ENCODE peak calls at places on chromosomes 11 and 22, in eight cellular contexts. One of them, this sample, is unnamed.
A peak's percentile ranks its signal among the peaks of the same experiment; 100 is the strongest.

GRCh38 chr11:126328001-126328390 is 24.1 kb downstream of the DCPS start:
- DNase-seq in A549: no peak
- DNase-seq in cardiac muscle cell: no peak
- DNase-seq in Panc1: no peak
- DNase-seq in body of pancreas: no peak
- DNase-seq in HAP-1: no peak
- DNase-seq in GM23248: no peak
- DNase-seq in adrenal gland: no peak
- DNase-seq in this sample: no peak

GRCh38 chr22:30822216-30823014 is 127.7 kb downstream of the OSBP2 start:
- DNase-seq in A549: no peak
- DNase-seq in cardiac muscle cell: no peak
- DNase-seq in Panc1: no peak
- DNase-seq in body of pancreas: no peak
- DNase-seq in HAP-1: no peak
- DNase-seq in GM23248: peak; percentile 54
- DNase-seq in adrenal gland: no peak
- DNase-seq in this sample: no peak

GRCh38 chr22:33807465-33807864 is 112.8 kb downstream of the LARGE1 start:
- DNase-seq in A549: no peak
- DNase-seq in cardiac muscle cell: peak; percentile 19
- DNase-seq in Panc1: no peak
- DNase-seq in body of pancreas: no peak
- DNase-seq in HAP-1: no peak
- DNase-seq in GM23248: peak; percentile 80
- DNase-seq in adrenal gland: no peak
- DNase-seq in this sample: no peak

GRCh38 chr22:38782402-38783094 is 11.4 kb downstream of the DNAL4 start:
- DNase-seq in A549: no peak
- DNase-seq in cardiac muscle cell: peak; percentile 85
- DNase-seq in Panc1: no peak
- DNase-seq in body of pancreas: no peak
- DNase-seq in HAP-1: peak; percentile 37
- DNase-seq in GM23248: peak; percentile 84
- DNase-seq in adrenal gland: no peak
- DNase-seq in this sample: peak; percentile 66

GRCh38 chr11:67448220-67448609 is 4.3 kb downstream of the GPR152 start:
- DNase-seq in A549: no peak
- DNase-seq in cardiac muscle cell: no peak
- DNase-seq in Panc1: no peak
- DNase-seq in body of pancreas: no peak
- DNase-seq in HAP-1: no peak
- DNase-seq in GM23248: no peak
- DNase-seq in adrenal gland: no peak
- DNase-seq in this sample: no peak

GRCh38 chr11:8019671-8020597 is 32.8 kb downstream of the EIF3F start:
- DNase-seq in A549: no peak
- DNase-seq in cardiac muscle cell: peak; percentile 50
- DNase-seq in Panc1: no peak
- DNase-seq in body of pancreas: no peak
- DNase-seq in HAP-1: peak; percentile 33
- DNase-seq in GM23248: peak; percentile 91
- DNase-seq in adrenal gland: peak; percentile 47
- DNase-seq in this sample: peak; percentile 34

GRCh38 chr22:49979587-49980264 is 19.2 kb downstream of the PIM3 start:
- DNase-seq in A549: peak; percentile 58
- DNase-seq in cardiac muscle cell: peak; percentile 60
- DNase-seq in Panc1: no peak
- DNase-seq in body of pancreas: no peak
- DNase-seq in HAP-1: peak; percentile 77
- DNase-seq in GM23248: peak; percentile 59
- DNase-seq in adrenal gland: no peak
- DNase-seq in this sample: no peak

GRCh38 chr22:25176175-25176574 is 23.5 kb upstream of the CRYBB3 start:
- DNase-seq in A549: no peak
- DNase-seq in cardiac muscle cell: no peak
- DNase-seq in Panc1: no peak
- DNase-seq in body of pancreas: no peak
- DNase-seq in HAP-1: no peak
- DNase-seq in GM23248: no peak
- DNase-seq in adrenal gland: peak; percentile 45
- DNase-seq in this sample: peak; percentile 88

GRCh38 chr22:21694394-21694793 is 28.6 kb downstream of the PPIL2 start:
- DNase-seq in A549: no peak
- DNase-seq in cardiac muscle cell: no peak
- DNase-seq in Panc1: no peak
- DNase-seq in body of pancreas: no peak
- DNase-seq in HAP-1: no peak
- DNase-seq in GM23248: no peak
- DNase-seq in adrenal gland: no peak
- DNase-seq in this sample: no peak

GRCh38 chr11:118434553-118435232 is 1.6 kb upstream of the KMT2A start:
- DNase-seq in A549: no peak
- DNase-seq in cardiac muscle cell: peak; percentile 35
- DNase-seq in Panc1: no peak
- DNase-seq in body of pancreas: peak; percentile 30
- DNase-seq in HAP-1: no peak
- DNase-seq in GM23248: peak; percentile 73
- DNase-seq in adrenal gland: peak; percentile 47
- DNase-seq in this sample: peak; percentile 31

GRCh38 chr11:86809561-86809960 is 9.2 kb downstream of the PRSS23 start:
- DNase-seq in A549: no peak
- DNase-seq in cardiac muscle cell: no peak
- DNase-seq in Panc1: no peak
- DNase-seq in body of pancreas: no peak
- DNase-seq in HAP-1: no peak
- DNase-seq in GM23248: no peak
- DNase-seq in adrenal gland: no peak
- DNase-seq in this sample: no peak

GRCh38 chr22:27491888-27492287 is 309.7 kb downstream of the MN1 start:
- DNase-seq in A549: no peak
- DNase-seq in cardiac muscle cell: no peak
- DNase-seq in Panc1: no peak
- DNase-seq in body of pancreas: no peak
- DNase-seq in HAP-1: no peak
- DNase-seq in GM23248: no peak
- DNase-seq in adrenal gland: no peak
- DNase-seq in this sample: no peak

GRCh38 chr22:43796567-43796966 is 15.5 kb downstream of the EFCAB6 start:
- DNase-seq in A549: peak; percentile 36
- DNase-seq in cardiac muscle cell: peak; percentile 78
- DNase-seq in Panc1: peak; percentile 8
- DNase-seq in body of pancreas: no peak
- DNase-seq in HAP-1: no peak
- DNase-seq in GM23248: peak; percentile 62
- DNase-seq in adrenal gland: no peak
- DNase-seq in this sample: peak; percentile 20

GRCh38 chr11:108137212-108137611 is 15.8 kb downstream of the ACAT1 start:
- DNase-seq in A549: no peak
- DNase-seq in cardiac muscle cell: no peak
- DNase-seq in Panc1: no peak
- DNase-seq in body of pancreas: no peak
- DNase-seq in HAP-1: no peak
- DNase-seq in GM23248: no peak
- DNase-seq in adrenal gland: no peak
- DNase-seq in this sample: no peak

GRCh38 chr11:27717801-27718229 is 17.6 kb upstream of the BDNF start:
- DNase-seq in A549: peak; percentile 39
- DNase-seq in cardiac muscle cell: peak; percentile 36
- DNase-seq in Panc1: no peak
- DNase-seq in body of pancreas: no peak
- DNase-seq in HAP-1: no peak
- DNase-seq in GM23248: peak; percentile 49
- DNase-seq in adrenal gland: no peak
- DNase-seq in this sample: no peak
- H3K4me3 ChIP-seq in A549: peak overlapping the region; percentile 88
- H3K4me3 ChIP-seq in cardiac muscle cell: peak overlapping the region; percentile 37
- H3K4me3 ChIP-seq in Panc1: peak overlapping the region; percentile 66
- H3K4me3 ChIP-seq in body of pancreas: no peak overlapping the region
- H3K4me3 ChIP-seq in HAP-1: no peak overlapping the region
- H3K4me3 ChIP-seq in GM23248: peak overlapping the region; percentile 85
- H3K4me3 ChIP-seq in adrenal gland: peak overlapping the region; percentile 57
- H3K4me3 ChIP-seq in this sample: no peak overlapping the region

DNA sequence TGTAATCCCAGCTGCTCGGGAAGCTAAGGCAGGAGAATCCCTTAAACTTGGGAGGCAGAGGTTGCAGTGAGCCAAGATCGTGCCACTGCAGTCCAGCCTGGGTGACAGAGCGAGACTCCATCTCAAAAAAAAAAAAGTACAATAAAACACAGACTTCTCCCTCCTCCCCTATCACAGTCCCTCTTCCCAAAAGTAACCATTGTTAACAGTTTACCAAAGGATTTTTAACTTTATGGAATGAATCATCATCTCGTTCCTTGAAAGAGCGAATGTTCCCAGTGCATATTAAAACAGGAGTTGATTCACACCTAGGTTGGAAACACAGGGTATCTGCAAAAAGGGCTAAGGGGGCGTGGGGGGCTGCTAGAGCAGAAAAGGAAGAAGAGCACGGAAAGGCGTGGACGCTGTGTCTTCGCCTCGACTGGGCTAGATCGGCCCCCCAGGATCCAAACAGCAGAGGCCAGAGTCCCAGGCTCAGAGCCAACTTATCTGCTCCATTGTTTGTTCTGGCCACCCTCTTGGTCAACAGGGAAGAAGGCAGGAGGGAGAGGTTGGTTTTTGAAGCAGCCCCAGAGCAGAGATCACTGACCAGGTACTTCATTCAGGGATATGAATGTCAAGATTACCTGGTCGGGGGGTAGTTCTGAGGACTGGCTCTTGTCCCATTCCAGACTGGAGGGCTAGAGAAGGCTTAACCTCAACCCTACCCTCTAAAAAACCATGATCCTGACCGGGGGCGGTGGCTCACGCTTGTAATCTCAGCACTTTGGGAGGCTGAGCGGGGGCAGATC is 2.1 kb upstream of the AHNAK start:
- DNase-seq in A549: peak; percentile 56
- DNase-seq in cardiac muscle cell: peak; percentile 71
- DNase-seq in Panc1: no peak
- DNase-seq in body of pancreas: peak; percentile 63
- DNase-seq in HAP-1: no peak
- DNase-seq in GM23248: no peak
- DNase-seq in adrenal gland: no peak
- DNase-seq in this sample: no peak
- H3K4me1 ChIP-seq in A549: peaks cover 57% of the 10 kb centered on the region
- H3K4me1 ChIP-seq in cardiac muscle cell: peaks cover 43% of the 10 kb centered on the region
- H3K4me1 ChIP-seq in Panc1: peaks cover 46% of the 10 kb centered on the region
- H3K4me1 ChIP-seq in body of pancreas: peaks cover 99% of the 10 kb centered on the region
- H3K4me1 ChIP-seq in HAP-1: peaks cover 35% of the 10 kb centered on the region
- H3K4me1 ChIP-seq in GM23248: peaks cover 23% of the 10 kb centered on the region
- H3K4me1 ChIP-seq in adrenal gland: peaks cover 54% of the 10 kb centered on the region
- H3K4me1 ChIP-seq in this sample: peaks cover 42% of the 10 kb centered on the region

GRCh38 chr11:63999349-64000025 is 13.2 kb downstream of the OTUB1 start:
- DNase-seq in A549: peak; percentile 61
- DNase-seq in cardiac muscle cell: peak; percentile 63
- DNase-seq in Panc1: no peak
- DNase-seq in body of pancreas: peak; percentile 45
- DNase-seq in HAP-1: peak; percentile 65
- DNase-seq in GM23248: peak; percentile 79
- DNase-seq in adrenal gland: peak; percentile 42
- DNase-seq in this sample: peak; percentile 89

GRCh38 chr11:64001552-64002427 is 15.6 kb downstream of the OTUB1 start:
- DNase-seq in A549: no peak
- DNase-seq in cardiac muscle cell: peak; percentile 74
- DNase-seq in Panc1: no peak
- DNase-seq in body of pancreas: no peak
- DNase-seq in HAP-1: no peak
- DNase-seq in GM23248: peak; percentile 33
- DNase-seq in adrenal gland: no peak
- DNase-seq in this sample: no peak

GRCh38 chr11:64000740-64001514 is 14.7 kb downstream of the OTUB1 start:
- DNase-seq in A549: no peak
- DNase-seq in cardiac muscle cell: no peak
- DNase-seq in Panc1: no peak
- DNase-seq in body of pancreas: no peak
- DNase-seq in HAP-1: no peak
- DNase-seq in GM23248: peak; percentile 16
- DNase-seq in adrenal gland: no peak
- DNase-seq in this sample: no peak

GRCh38 chr11:63998558-63999348 is 12.5 kb downstream of the OTUB1 start:
- DNase-seq in A549: peak; percentile 37
- DNase-seq in cardiac muscle cell: no peak
- DNase-seq in Panc1: no peak
- DNase-seq in body of pancreas: no peak
- DNase-seq in HAP-1: no peak
- DNase-seq in GM23248: no peak
- DNase-seq in adrenal gland: no peak
- DNase-seq in this sample: peak; percentile 54

DNA sequence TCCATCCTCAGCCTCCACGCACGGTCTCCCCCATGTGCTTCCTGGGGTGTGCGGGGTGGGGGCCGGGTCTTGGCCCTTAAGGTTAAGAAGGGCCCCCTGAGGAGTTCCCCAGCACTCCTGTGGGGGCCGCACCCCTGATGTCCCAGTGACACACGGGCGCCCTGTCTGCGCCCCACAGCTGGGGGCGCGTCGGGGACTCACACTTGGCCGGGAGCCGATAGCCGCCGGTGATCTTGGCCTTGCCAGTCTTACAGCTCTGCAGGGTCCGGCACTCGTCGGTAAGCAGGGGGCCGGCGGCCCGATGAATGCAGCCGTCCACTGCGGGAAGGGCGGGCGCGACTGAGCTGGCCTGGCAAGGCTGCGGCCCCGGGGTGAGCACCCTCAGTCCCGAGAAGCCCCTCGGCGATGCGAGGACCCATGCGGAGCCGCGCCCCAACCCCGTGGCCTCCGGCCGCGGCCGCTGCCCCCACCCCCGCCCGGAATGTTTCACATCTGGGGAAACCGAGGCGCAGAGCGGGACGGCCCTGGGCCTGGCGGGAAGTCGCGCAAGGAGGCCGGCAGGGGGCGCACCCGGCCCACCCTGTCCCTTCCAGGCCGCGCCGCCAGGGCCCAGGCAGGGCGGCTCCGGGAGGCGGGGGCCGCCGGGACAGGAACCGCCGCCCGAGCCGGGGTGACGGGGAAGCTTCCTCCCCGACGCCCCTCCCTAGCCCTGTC is 13.9 kb downstream of the OTUB1 start:
- DNase-seq in A549: no peak
- DNase-seq in cardiac muscle cell: peak; percentile 84
- DNase-seq in Panc1: no peak
- DNase-seq in body of pancreas: peak; percentile 53
- DNase-seq in HAP-1: no peak
- DNase-seq in GM23248: peak; percentile 89
- DNase-seq in adrenal gland: peak; percentile 63
- DNase-seq in this sample: peak; percentile 35
- H3K4me3 ChIP-seq in A549: no peak overlapping the region
- H3K4me3 ChIP-seq in cardiac muscle cell: peak overlapping the region; percentile 13
- H3K4me3 ChIP-seq in Panc1: no peak overlapping the region
- H3K4me3 ChIP-seq in body of pancreas: no peak overlapping the region
- H3K4me3 ChIP-seq in HAP-1: no peak overlapping the region
- H3K4me3 ChIP-seq in GM23248: peak overlapping the region; percentile 67
- H3K4me3 ChIP-seq in adrenal gland: peak overlapping the region; percentile 39
- H3K4me3 ChIP-seq in this sample: no peak overlapping the region

DNA sequence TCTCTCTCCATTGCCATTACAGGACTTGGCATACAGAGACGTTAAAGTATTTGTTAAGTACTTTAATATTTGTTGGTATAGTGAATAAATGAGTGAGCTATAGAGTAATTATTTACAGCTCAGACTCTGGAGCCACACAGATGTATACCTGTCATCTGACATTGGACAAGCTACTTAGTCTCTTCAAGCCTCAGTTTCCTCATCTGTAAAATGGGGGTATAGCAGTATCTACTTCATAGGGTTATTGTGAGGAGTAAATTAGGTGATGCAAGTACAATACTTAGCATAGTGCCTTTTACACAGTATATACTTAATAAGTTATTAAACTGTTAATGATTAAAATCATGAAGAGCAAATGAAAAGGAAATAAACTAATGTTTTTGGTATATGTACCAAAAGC is 203.2 kb downstream of the NAV2 start:
- DNase-seq in A549: no peak
- DNase-seq in cardiac muscle cell: no peak
- DNase-seq in Panc1: no peak
- DNase-seq in body of pancreas: no peak
- DNase-seq in HAP-1: no peak
- DNase-seq in GM23248: no peak
- DNase-seq in adrenal gland: no peak
- DNase-seq in this sample: no peak
- H3K4me1 ChIP-seq in A549: peaks cover 23% of the 10 kb centered on the region
- H3K4me1 ChIP-seq in cardiac muscle cell: peaks cover 18% of the 10 kb centered on the region
- H3K4me1 ChIP-seq in Panc1: peaks cover 5% of the 10 kb centered on the region
- H3K4me1 ChIP-seq in body of pancreas: peaks cover 27% of the 10 kb centered on the region
- H3K4me1 ChIP-seq in HAP-1: peaks cover 3% of the 10 kb centered on the region
- H3K4me1 ChIP-seq in GM23248: peaks cover 32% of the 10 kb centered on the region
- H3K4me1 ChIP-seq in adrenal gland: peaks cover 10% of the 10 kb centered on the region
- H3K4me1 ChIP-seq in this sample: peaks cover 36% of the 10 kb centered on the region